ENCODE peak calls at places on chromosomes 12 and 14, in four cellular contexts. S is A549, U is suprapubic skin, J is stomach. V is an unnamed sample.
A peak's percentile ranks its signal among the peaks of the same experiment; 100 is the strongest.

GRCh38 chr14:63941023-63941422 is 88.2 kb downstream of the SYNE2 start:
- DNase-seq in S (no peak), U (no peak), J (no peak), V (no peak)

GRCh38 chr14:32129124-32129523 is 52.0 kb downstream of the ARHGAP5 start:
- DNase-seq in S (peak; percentile 64), U (no peak), J (no peak), V (no peak)

GRCh38 chr14:62443796-62444195 is 601.5 kb downstream of the KCNH5 start:
- DNase-seq in S (no peak), U (no peak), J (no peak), V (no peak)

GRCh38 chr12:26034371-26035142 is 76.1 kb downstream of the RASSF8 start:
- DNase-seq in S (no peak), U (no peak), J (no peak), V (no peak)

GRCh38 chr12:69404851-69405365 is 45.4 kb downstream of the YEATS4 start:
- DNase-seq in S (peak; percentile 19), U (no peak), J (no peak), V (no peak)

GRCh38 chr12:650983-651382 is 12.3 kb downstream of the NINJ2 start:
- DNase-seq in S (no peak), U (no peak), J (no peak), V (no peak)

GRCh38 chr12:72110814-72111615 is 161.2 kb upstream of the TRHDE start:
- DNase-seq in S (no peak), U (no peak), J (no peak), V (no peak)

GRCh38 chr14:77151245-77151644 is 9.7 kb upstream of the ZDHHC22 start:
- DNase-seq in S (peak; percentile 25), U (no peak), J (no peak), V (no peak)

GRCh38 chr12:110091136-110091711 is 32.9 kb upstream of the IFT81 start:
- DNase-seq in S (no peak), U (no peak), J (no peak), V (no peak)

GRCh38 chr12:64669270-64669842 is 59.1 kb downstream of the RASSF3 start:
- DNase-seq in S (no peak), U (no peak), J (peak; percentile 73), V (peak; percentile 70)

GRCh38 chr14:61326149-61326548 is 4.8 kb downstream of the PRKCH start:
- DNase-seq in S (no peak), U (no peak), J (no peak), V (no peak)

GRCh38 chr14:22008766-22009165 is 335.1 kb upstream of the OR4E1 start:
- DNase-seq in S (no peak), U (no peak), J (no peak), V (no peak)

GRCh38 chr14:77302926-77303325 is 17.8 kb downstream of the POMT2 start:
- DNase-seq in S (peak; percentile 87), U (no peak), J (no peak), V (no peak)

GRCh38 chr12:93762912-93763311 is 85.7 kb downstream of the CRADD start:
- DNase-seq in S (no peak), U (no peak), J (no peak), V (no peak)
- TF ChIP-seq EP300 in S (no peak), U (no peak), J (no peak), V (no peak)

DNA sequence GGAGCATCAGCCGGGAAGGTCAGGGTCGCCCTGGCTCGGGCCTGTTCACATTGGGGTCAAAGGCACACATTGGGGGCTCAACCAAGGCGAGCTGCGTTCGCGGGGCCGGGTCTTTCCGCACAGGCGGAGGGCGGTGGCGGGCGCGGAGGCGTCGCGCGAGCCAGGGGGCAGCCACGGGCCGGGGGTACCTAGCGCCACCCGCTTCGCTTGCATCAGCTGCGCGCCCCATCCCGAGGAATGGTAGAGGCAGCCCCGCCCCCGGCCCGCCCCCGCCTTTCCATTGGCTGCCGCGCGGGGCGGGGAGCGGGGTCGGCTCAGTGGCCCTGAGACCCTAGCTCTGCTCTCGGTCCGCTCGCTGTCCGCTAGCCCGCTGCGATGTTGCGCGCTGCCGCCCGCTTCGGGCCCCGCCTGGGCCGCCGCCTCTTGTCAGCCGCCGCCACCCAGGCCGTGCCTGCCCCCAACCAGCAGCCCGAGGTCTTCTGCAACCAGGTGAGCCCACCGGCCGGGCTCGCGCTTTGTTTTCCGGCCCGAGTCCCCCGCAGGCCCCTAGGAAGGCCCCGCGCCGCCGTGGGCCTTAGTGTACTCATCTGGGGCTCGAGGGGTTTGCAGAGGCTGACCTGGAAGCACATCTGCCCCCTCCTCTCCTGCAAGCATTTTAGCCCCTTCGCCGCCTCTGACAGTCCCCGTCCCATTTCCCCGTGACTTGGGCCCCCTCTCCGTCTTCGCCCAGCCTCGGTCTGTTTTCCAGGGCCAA is at the start of gene ALDH2:
- DNase-seq in S (peak; percentile 57), U (peak; percentile 84), J (peak; percentile 83), V (peak; percentile 86)
- TF ChIP-seq POLR2A in S (peak; percentile 73), U (peak; percentile 82), J (no peak), V (peak; percentile 84)

GRCh38 chr14:69259176-69259530 is 805 bp upstream of the GALNT16 start:
- DNase-seq in S (no peak), U (no peak), J (no peak), V (no peak)
- H3K4me3 ChIP-seq in S (peak overlapping the region; percentile 62), U (peak overlapping the region; percentile 71), J (peak overlapping the region; percentile 75), V (peak overlapping the region; percentile 53)

DNA sequence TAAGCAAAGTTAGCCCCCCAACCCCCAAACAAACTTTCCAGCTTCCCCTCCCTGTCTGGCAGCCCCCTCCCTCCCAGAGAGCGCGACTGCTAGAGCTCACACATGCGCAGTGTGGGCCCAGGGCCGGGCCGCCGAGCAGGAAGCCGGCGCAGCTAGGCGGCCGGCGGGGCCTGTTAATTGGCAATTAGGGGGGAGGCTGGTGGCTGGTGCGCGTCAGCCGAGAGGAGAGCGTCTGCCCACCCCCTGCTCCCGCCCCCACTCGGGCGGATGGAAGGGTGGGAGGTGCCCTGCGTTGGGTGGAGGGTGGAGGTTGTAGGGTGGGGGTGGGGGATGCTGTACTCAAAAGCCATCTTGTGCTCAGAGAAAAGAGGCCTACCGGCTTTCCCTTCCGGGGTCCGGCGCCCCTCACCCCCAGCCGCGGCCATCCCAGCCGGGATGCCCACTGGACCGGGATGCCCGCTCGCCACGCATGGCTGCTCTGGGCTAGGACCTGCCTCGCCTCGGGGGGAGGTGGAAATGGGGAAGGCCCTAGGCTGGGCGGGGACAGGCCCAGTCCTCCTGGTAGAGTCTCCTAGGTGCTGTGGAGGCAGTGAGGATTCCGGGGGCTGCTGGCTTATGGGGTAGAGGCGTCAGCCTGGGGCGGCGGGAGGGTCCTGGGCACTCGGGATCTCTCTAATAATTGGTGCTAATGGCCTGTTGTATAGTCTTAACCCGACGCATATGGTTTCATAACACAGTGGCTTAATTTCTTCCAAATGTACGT is 9.2 kb downstream of the HOXC8 start:
- DNase-seq in S (peak; percentile 93), U (peak; percentile 94), J (peak; percentile 67), V (peak; percentile 96)
- TF ChIP-seq EP300 in S (no peak), U (no peak), J (no peak), V (no peak)

GRCh38 chr14:94111276-94112095 is 950 bp downstream of the IFI27 start:
- DNase-seq in S (no peak), U (no peak), J (no peak), V (peak; percentile 26)

GRCh38 chr14:94112513-94113060 is 2.1 kb downstream of the IFI27 start:
- DNase-seq in S (no peak), U (peak; percentile 49), J (peak; percentile 26), V (no peak)

GRCh38 chr14:94109915-94110250 is 653 bp upstream of the IFI27 start:
- DNase-seq in S (no peak), U (no peak), J (no peak), V (no peak)

GRCh38 chr14:94113073-94113472 is 2.5 kb downstream of the IFI27 start:
- DNase-seq in S (no peak), U (peak; percentile 14), J (peak; percentile 14), V (no peak)

GRCh38 chr14:94110552-94111181 is at the start of gene IFI27:
- DNase-seq in S (no peak), U (no peak), J (peak; percentile 79), V (peak; percentile 70)
- TF ChIP-seq POLR2A in S (no peak), U (peak; percentile 62), J (no peak), V (peak; percentile 34)

GRCh38 chr14:85188836-85189235 is 341.1 kb upstream of the FLRT2 start:
- DNase-seq in S (no peak), U (no peak), J (no peak), V (no peak)
- H3K4me3 ChIP-seq in S (no peak overlapping the region), U (no peak overlapping the region), J (no peak overlapping the region), V (no peak overlapping the region)

GRCh38 chr12:75935544-75936242 is 95.9 kb downstream of the PHLDA1 start:
- DNase-seq in S (peak; percentile 35), U (no peak), J (no peak), V (no peak)
- TF ChIP-seq EP300 in S (no peak), U (no peak), J (no peak), V (no peak)

V was measured in ovary.